ENCODE peak calls at places on chromosome 1, in ten cellular contexts. S, B, G, Y, H, D, U, X, P and F are unnamed samples.

GRCh38 chr1:76562292-76562691 is 305.0 kb upstream of the ST6GALNAC5 start:
- DNase-seq in U (no peak), Y (no peak), S (no peak), D (no peak), G (no peak), P (no peak), B (no peak), H (no peak), X (no peak), F (no peak)

GRCh38 chr1:68331117-68331865 is 99.0 kb upstream of the WLS start:
- DNase-seq in B (no peak), Y (no peak), D (no peak), P (peak; percentile 91), G (no peak), U (peak; percentile 92), S (peak; percentile 93), H (peak; percentile 82), X (no peak), F (no peak)

GRCh38 chr1:180522204-180522497 is 19.8 kb upstream of the ACBD6 start:
- DNase-seq in B (no peak), Y (no peak), G (no peak), P (no peak), U (no peak), X (no peak), S (peak; percentile 98), D (no peak), H (no peak), F (no peak)

GRCh38 chr1:231937013-231937754 is 310.6 kb downstream of the DISC1 start:
- DNase-seq in G (no peak), H (peak; percentile 28), B (no peak), D (no peak), P (no peak), X (peak; percentile 7), S (no peak), U (no peak), Y (no peak), F (peak; percentile 95)

GRCh38 chr1:170836146-170836545 is 99.2 kb upstream of the MROH9 start:
- DNase-seq in S (peak; percentile 30), Y (no peak), D (no peak), X (no peak), P (peak; percentile 50), H (peak; percentile 34), B (no peak), G (no peak), U (peak; percentile 63), F (no peak)

GRCh38 chr1:48079096-48079495 is 81.9 kb upstream of the TRABD2B start:
- DNase-seq in H (no peak), P (no peak), G (no peak), D (no peak), B (no peak), U (no peak), X (no peak), Y (no peak), S (no peak), F (no peak)

GRCh38 chr1:117007719-117008013 is 6.1 kb downstream of the CD101 start:
- DNase-seq in X (no peak), S (peak; percentile 44), B (no peak), U (no peak), H (no peak), P (peak; percentile 25), G (no peak), D (no peak), Y (no peak), F (no peak)

GRCh38 chr1:2443285-2444137 is 31.1 kb upstream of the PEX10 start:
- DNase-seq in D (peak; percentile 92), G (no peak), S (no peak), U (no peak), Y (no peak), X (no peak), H (no peak), P (no peak), B (no peak), F (peak; percentile 38)

GRCh38 chr1:53087332-53088285 is 25.6 kb downstream of the PODN start:
- DNase-seq in U (no peak), D (peak; percentile 91), P (no peak), S (no peak), Y (no peak), B (no peak), X (no peak), H (no peak), G (no peak), F (no peak)

GRCh38 chr1:9842781-9843575 is 19.2 kb upstream of the CLSTN1 start:
- DNase-seq in P (no peak), Y (no peak), D (peak; percentile 76), G (peak; percentile 45), X (no peak), B (no peak), H (no peak), S (no peak), U (no peak), F (no peak)

GRCh38 chr1:117537291-117537920 is 68.4 kb upstream of the TENT5C start:
- DNase-seq in P (no peak), D (peak; percentile 61), G (peak; percentile 74), H (no peak), U (peak; percentile 13), Y (no peak), B (no peak), X (no peak), S (peak; percentile 61), F (no peak)

GRCh38 chr1:40531381-40532061 is at the start of gene ZNF684:
- DNase-seq in G (peak; percentile 82), S (peak; percentile 97), X (peak; percentile 85), H (peak; percentile 97), D (peak; percentile 90), Y (peak; percentile 40), B (peak; percentile 89), P (peak; percentile 96), U (peak; percentile 96), F (peak; percentile 76)

GRCh38 chr1:45512641-45513054 is 9.0 kb downstream of the PRDX1 start:
- DNase-seq in S (peak; percentile 68), X (no peak), Y (no peak), D (peak; percentile 68), B (peak; percentile 64), P (peak; percentile 78), U (peak; percentile 78), G (peak; percentile 73), H (peak; percentile 83), F (peak; percentile 63)

GRCh38 chr1:3068400-3069361 is at the start of gene PRDM16:
- DNase-seq in G (peak; percentile 69), B (no peak), U (peak; percentile 58), P (peak; percentile 40), Y (no peak), S (peak; percentile 73), X (no peak), H (peak; percentile 39), D (peak; percentile 87), F (no peak)

GRCh38 chr1:17858027-17858426 is 102.9 kb downstream of the ACTL8 start:
- DNase-seq in X (no peak), Y (no peak), P (no peak), H (no peak), B (no peak), S (no peak), G (no peak), U (no peak), D (no peak), F (no peak)

GRCh38 chr1:39272027-39272790 is 67.7 kb downstream of the MACF1 start:
- DNase-seq in B (no peak), P (no peak), U (no peak), Y (no peak), X (no peak), G (no peak), S (no peak), D (no peak), H (peak; percentile 69), F (peak; percentile 8)

DNA sequence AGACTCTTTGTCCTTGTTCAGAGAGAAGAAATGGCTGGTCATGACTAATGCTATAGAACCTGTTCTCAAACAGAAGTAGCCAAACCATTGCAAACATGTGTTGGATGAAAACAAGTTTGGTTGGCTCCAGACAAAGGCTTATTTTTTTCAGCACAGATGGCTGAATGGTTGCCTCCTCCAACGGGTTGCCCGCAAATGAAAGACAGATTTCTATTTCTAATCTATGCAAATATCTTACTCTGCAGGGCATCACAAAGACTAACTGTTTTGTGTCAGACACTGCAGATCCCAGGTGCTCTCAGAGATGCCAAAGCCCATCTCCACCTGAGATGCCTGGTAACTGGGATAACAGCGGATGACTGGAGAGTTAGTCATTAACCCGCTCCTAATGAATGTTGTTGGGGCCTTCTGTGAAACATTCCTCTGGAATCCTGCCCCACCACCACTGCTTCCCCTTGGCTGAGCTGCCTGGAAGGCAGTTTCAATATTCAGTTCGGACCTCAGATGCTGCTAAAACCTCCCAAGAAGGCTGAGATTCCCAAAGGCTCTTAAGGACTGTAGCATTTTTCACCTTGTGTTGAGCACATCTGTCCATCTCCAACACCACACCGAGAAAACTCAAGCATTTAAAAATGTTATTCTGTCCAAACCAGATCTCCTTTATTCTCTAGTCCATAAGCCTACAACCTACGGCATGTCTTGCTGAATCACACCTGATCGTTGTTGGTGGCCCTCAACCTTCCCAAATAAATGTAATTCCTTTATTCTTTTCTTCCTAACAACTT is 104.4 kb downstream of the PTPN14 start:
- DNase-seq in S (peak; percentile 98), U (peak; percentile 94), H (peak; percentile 84), G (peak; percentile 62), X (no peak), Y (no peak), B (peak; percentile 85), P (peak; percentile 94), D (peak; percentile 77), F (no peak)
- H3K4me3 ChIP-seq in S (no peak overlapping the region), U (peak overlapping the region; percentile 49), H (no peak overlapping the region), G (no peak overlapping the region), X (no peak overlapping the region), Y (no peak overlapping the region), B (peak overlapping the region; percentile 8), P (no peak overlapping the region), D (no peak overlapping the region), F (no peak overlapping the region)

GRCh38 chr1:234544094-234544579 is 65.2 kb upstream of the TARBP1 start:
- DNase-seq in G (peak; percentile 58), S (peak; percentile 89), H (peak; percentile 99), P (peak; percentile 96), B (peak; percentile 92), Y (peak; percentile 48), D (no peak), U (peak; percentile 96), X (peak; percentile 70), F (peak; percentile 94)
- H3K4me3 ChIP-seq in G (no peak overlapping the region), S (no peak overlapping the region), H (no peak overlapping the region), P (no peak overlapping the region), B (no peak overlapping the region), Y (peak overlapping the region; percentile 10), D (no peak overlapping the region), U (no peak overlapping the region), X (no peak overlapping the region), F (peak overlapping the region; percentile 9)

DNA sequence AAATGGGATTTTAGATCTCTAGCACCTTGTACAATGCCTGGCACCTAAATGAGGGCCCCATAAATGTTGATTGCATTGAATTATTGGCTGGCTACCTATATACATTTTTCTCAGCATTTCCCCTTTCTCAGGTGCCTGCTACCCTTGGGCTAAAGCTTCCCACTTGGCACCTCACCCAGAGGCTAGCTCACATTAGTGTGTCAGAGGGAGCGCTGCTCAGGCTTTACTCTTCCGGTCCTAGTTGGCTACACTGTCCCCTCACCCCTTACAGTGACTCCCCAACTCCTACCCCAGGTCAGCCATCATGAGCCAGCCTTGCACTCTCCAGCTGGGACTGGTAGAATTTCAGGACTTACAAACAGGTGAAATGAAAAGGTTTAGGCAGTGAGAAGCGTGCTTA is 9.5 kb downstream of the TRAF5 start:
- DNase-seq in X (no peak), S (no peak), B (no peak), P (no peak), H (no peak), Y (no peak), U (no peak), D (no peak), G (no peak), F (no peak)
- H3K4me3 ChIP-seq in X (no peak overlapping the region), S (no peak overlapping the region), B (no peak overlapping the region), P (no peak overlapping the region), H (no peak overlapping the region), Y (no peak overlapping the region), U (no peak overlapping the region), D (no peak overlapping the region), G (no peak overlapping the region), F (no peak overlapping the region)

GRCh38 chr1:41955461-41956159 is 36.9 kb upstream of the HIVEP3 start:
- DNase-seq in G (no peak), D (no peak), S (peak; percentile 82), B (peak; percentile 76), U (peak; percentile 94), Y (no peak), X (no peak), P (peak; percentile 91), H (peak; percentile 89), F (no peak)
- H3K4me3 ChIP-seq in G (no peak overlapping the region), D (no peak overlapping the region), S (no peak overlapping the region), B (no peak overlapping the region), U (peak overlapping the region; percentile 21), Y (no peak overlapping the region), X (no peak overlapping the region), P (no peak overlapping the region), H (no peak overlapping the region), F (no peak overlapping the region)